ENCODE peak calls at places on chromosome 19, in ten cellular contexts. L is A549, N is SK-N-SH, C is ovary, T is sigmoid colon, O is esophagus muscularis mucosa, Q is H1, G is upper lobe of left lung, J is transverse colon, W is tibial nerve. Y is an unnamed sample.

GRCh38 chr19:3073159-3073563 is 10.9 kb upstream of the TLE5 start:
- DNase-seq in W (no peak), L (no peak), T (peak; percentile 85), C (no peak), J (peak; percentile 48), O (no peak), N (peak; percentile 75), Q (no peak), G (no peak), Y (no peak)

GRCh38 chr19:17565611-17566010 is 10.2 kb downstream of the COLGALT1 start:
- DNase-seq in G (no peak), J (no peak), N (no peak), Q (no peak), C (no peak), T (no peak), W (no peak), L (no peak), O (no peak), Y (no peak)

GRCh38 chr19:45469835-45470146 is 2.0 kb downstream of the FOSB start:
- DNase-seq in G (no peak), C (no peak), J (peak; percentile 93), O (no peak), T (no peak), N (peak; percentile 93), W (no peak), L (no peak), Q (no peak), Y (peak; percentile 91)

GRCh38 chr19:22945560-22945959 is 57.4 kb downstream of the ZNF728 start:
- DNase-seq in N (no peak), L (no peak), W (no peak), Q (no peak), T (no peak), G (no peak), O (no peak), C (no peak), J (no peak), Y (no peak)

GRCh38 chr19:10878253-10878652 is 6.9 kb downstream of the CARM1 start:
- DNase-seq in Q (no peak), G (no peak), T (no peak), O (no peak), N (no peak), W (no peak), L (no peak), C (no peak), J (no peak), Y (no peak)

GRCh38 chr19:32676186-32676894 is 692 bp downstream of the RGS9BP start:
- DNase-seq in L (peak; percentile 43), T (no peak), W (no peak), C (no peak), J (no peak), N (peak; percentile 55), G (no peak), Q (peak; percentile 67), O (no peak), Y (peak; percentile 28)

GRCh38 chr19:53511933-53512374 is 26.0 kb upstream of the ZNF331 start:
- DNase-seq in C (no peak), L (no peak), Q (peak; percentile 88), O (no peak), J (peak; percentile 53), G (peak; percentile 49), T (peak; percentile 74), W (peak; percentile 69), N (peak; percentile 79), Y (peak; percentile 64)

GRCh38 chr19:53989600-53990533 is 1.6 kb upstream of the CACNG6 start:
- DNase-seq in N (no peak), J (no peak), G (no peak), C (no peak), Q (no peak), O (no peak), T (no peak), L (peak; percentile 57), W (no peak), Y (no peak)

GRCh38 chr19:6738726-6739389 is 622 bp upstream of the TRIP10 start:
- DNase-seq in W (no peak), J (peak; percentile 75), Q (peak; percentile 76), G (no peak), T (peak; percentile 81), O (no peak), C (peak; percentile 67), L (no peak), N (no peak), Y (peak; percentile 32)

GRCh38 chr19:6739390-6739883 is at the start of gene TRIP10:
- DNase-seq in G (peak; percentile 90), Q (peak; percentile 84), C (peak; percentile 83), W (peak; percentile 86), T (peak; percentile 94), O (peak; percentile 97), J (peak; percentile 89), N (peak; percentile 94), L (peak; percentile 65), Y (peak; percentile 90)

GRCh38 chr19:6743071-6743470 is 3.6 kb downstream of the TRIP10 start:
- DNase-seq in N (no peak), T (no peak), L (no peak), W (no peak), O (no peak), G (no peak), J (peak; percentile 8), C (no peak), Q (no peak), Y (no peak)

GRCh38 chr19:6739884-6740588 is 556 bp downstream of the TRIP10 start:
- DNase-seq in C (peak; percentile 53), N (peak; percentile 78), O (no peak), T (no peak), G (peak; percentile 51), Q (peak; percentile 83), W (no peak), J (peak; percentile 54), L (peak; percentile 53), Y (peak; percentile 39)

DNA sequence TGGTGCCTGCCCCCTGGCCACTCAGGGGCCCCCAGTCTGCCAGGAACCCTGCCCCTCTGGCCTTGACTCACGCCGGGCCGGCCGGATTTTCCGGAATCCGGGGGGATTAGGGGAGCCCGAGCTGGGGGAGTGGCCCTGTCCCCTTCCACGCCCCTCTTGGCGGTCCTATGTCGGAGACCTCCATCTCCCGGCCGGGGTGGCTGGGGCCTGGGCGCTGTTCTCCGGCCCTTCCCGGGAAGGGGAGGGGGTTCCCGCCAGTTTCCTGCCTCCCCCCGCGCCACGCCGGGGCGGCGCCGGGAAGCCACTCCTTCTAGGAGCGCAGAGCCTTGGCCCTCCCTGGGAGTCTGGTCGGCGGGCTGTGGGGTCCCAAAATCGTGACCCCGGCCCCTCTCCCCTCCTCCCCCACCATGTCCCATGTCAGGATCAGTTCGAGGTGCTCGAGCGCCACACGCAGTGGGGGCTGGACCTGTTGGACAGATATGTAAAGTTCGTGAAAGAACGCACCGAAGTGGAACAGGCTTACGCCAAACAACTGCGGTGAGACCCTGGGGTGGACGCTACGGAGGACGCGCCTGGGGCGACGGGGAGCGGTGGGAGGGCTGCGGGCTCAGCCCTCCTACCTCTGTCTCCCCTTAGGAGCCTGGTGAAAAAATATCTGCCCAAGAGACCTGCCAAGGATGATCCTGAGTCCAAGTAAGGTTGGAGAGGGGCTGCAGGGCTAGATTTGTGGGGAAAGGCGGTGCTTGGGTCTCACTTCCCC is 1.3 kb downstream of the TRIP10 start:
- DNase-seq in J (peak; percentile 62), O (no peak), W (no peak), C (peak; percentile 66), L (no peak), G (peak; percentile 72), T (peak; percentile 86), Q (no peak), N (peak; percentile 81), Y (peak; percentile 45)
- TF ChIP-seq EP300 in J (no peak), O (peak; percentile 39), W (no peak), C (peak; percentile 62), L (no peak), G (no peak), T (no peak), Q (no peak), N (no peak), Y (no peak)

GRCh38 chr19:28427256-28428083 is 785.5 kb downstream of the UQCRFS1 start:
- DNase-seq in O (no peak), G (no peak), T (no peak), C (no peak), Q (peak; percentile 41), L (no peak), J (no peak), N (no peak), W (no peak), Y (no peak)
- H3K27ac ChIP-seq in O (no peak overlapping the region), G (no peak overlapping the region), T (no peak overlapping the region), C (no peak overlapping the region), Q (no peak overlapping the region), L (no peak overlapping the region), J (no peak overlapping the region), N (no peak overlapping the region), W (no peak overlapping the region), Y (no peak overlapping the region)

GRCh38 chr19:5454743-5455142 is 474 bp upstream of the ZNRF4 start:
- DNase-seq in L (no peak), J (no peak), N (no peak), Q (no peak), O (no peak), W (no peak), G (no peak), C (no peak), T (no peak), Y (no peak)

GRCh38 chr19:5448374-5448773 is 6.8 kb upstream of the ZNRF4 start:
- DNase-seq in G (no peak), O (no peak), L (no peak), T (no peak), J (no peak), C (no peak), W (no peak), Q (no peak), N (no peak), Y (peak; percentile 61)

GRCh38 chr19:5450482-5450881 is 4.7 kb upstream of the ZNRF4 start:
- DNase-seq in J (no peak), W (no peak), G (no peak), L (no peak), N (no peak), C (no peak), T (no peak), Q (no peak), O (no peak), Y (no peak)

GRCh38 chr19:5452594-5453565 is 2.3 kb upstream of the ZNRF4 start:
- DNase-seq in C (no peak), J (no peak), L (peak; percentile 46), O (no peak), W (no peak), N (peak; percentile 61), T (no peak), Q (no peak), G (no peak), Y (no peak)

DNA sequence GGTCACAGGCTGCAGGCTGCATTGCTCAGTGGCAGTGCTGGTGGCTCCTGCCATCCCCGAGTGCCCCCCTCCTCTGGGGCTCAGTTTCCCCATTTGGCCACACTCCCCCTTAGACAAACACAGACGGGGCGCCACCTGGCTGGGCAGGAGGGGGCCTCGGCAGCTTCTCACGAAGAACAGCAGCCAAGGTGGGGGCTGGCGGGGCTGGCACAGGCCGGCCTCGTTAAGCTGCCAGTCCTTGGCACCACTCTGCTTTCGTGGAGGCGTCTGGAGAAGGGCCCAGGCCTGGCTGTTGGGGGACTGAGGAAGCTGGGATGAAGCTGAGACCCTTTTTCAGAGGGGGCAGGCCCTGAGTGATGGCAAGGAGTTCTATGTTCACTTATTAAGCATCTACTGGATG is 3.7 kb upstream of the ZNRF4 start:
- DNase-seq in J (no peak), C (no peak), N (no peak), T (no peak), W (no peak), G (no peak), L (no peak), O (no peak), Q (no peak), Y (no peak)
- TF ChIP-seq EP300 in J (no peak), C (no peak), N (no peak), T (no peak), W (no peak), G (no peak), L (no peak), O (no peak), Q (no peak), Y (no peak)

GRCh38 chr19:18658366-18658855 is 21.6 kb downstream of the KLHL26 start:
- DNase-seq in Q (no peak), G (no peak), O (no peak), L (no peak), C (no peak), W (no peak), N (no peak), J (no peak), T (no peak), Y (no peak)

GRCh38 chr19:18661346-18661745 is 22.1 kb upstream of the CRTC1 start:
- DNase-seq in T (no peak), L (no peak), Q (no peak), C (no peak), G (no peak), W (no peak), J (no peak), N (no peak), O (no peak), Y (no peak)

GRCh38 chr19:18659281-18660050 is 22.6 kb downstream of the KLHL26 start:
- DNase-seq in L (no peak), N (peak; percentile 74), O (no peak), Q (no peak), J (no peak), W (peak; percentile 34), T (no peak), C (no peak), G (no peak), Y (no peak)

GRCh38 chr19:18660939-18661338 is 22.5 kb upstream of the CRTC1 start:
- DNase-seq in J (no peak), T (no peak), L (no peak), O (no peak), N (no peak), Q (no peak), W (no peak), C (no peak), G (no peak), Y (no peak)

GRCh38 chr19:18660051-18660910 is 23.2 kb upstream of the CRTC1 start:
- DNase-seq in T (peak; percentile 83), N (no peak), G (peak; percentile 50), W (peak; percentile 49), C (no peak), O (no peak), Q (no peak), J (peak; percentile 28), L (peak; percentile 66), Y (no peak)
- H3K27ac ChIP-seq in T (peak overlapping the region; percentile 60), N (peak overlapping the region; percentile 64), G (peak overlapping the region; percentile 74), W (peak overlapping the region; percentile 93), C (no peak overlapping the region), O (peak overlapping the region; percentile 78), Q (no peak overlapping the region), J (peak overlapping the region; percentile 72), L (peak overlapping the region; percentile 84), Y (peak overlapping the region; percentile 79)